ENCODE peak calls at places on chromosomes 7 and 10, in eight cellular contexts. T is OCI-LY7, E is glutamatergic neuron, K is IMR-90, S is psoas muscle, A is fibroblast of lung, B is GM20000, W is HFF-Myc. I is an unnamed sample.

GRCh38 chr10:114686013-114686412 is 27.9 kb upstream of the ABLIM1 start:
- DNase-seq in T (no peak), E (no peak), K (no peak), S (no peak), A (no peak), B (no peak), W (no peak), I (no peak)

GRCh38 chr7:137818036-137818435 is 28.7 kb downstream of the DGKI start:
- DNase-seq in T (no peak), E (no peak), K (peak; percentile 67), S (no peak), A (peak; percentile 73), B (no peak), W (no peak), I (no peak)

GRCh38 chr10:55374060-55374459 is 573.0 kb upstream of the PCDH15 start:
- DNase-seq in T (no peak), E (no peak), K (no peak), S (no peak), A (peak; percentile 8), B (no peak), W (no peak), I (no peak)

GRCh38 chr10:132001238-132001977 is 19.7 kb upstream of the BNIP3 start:
- DNase-seq in T (no peak), E (no peak), K (peak; percentile 43), S (no peak), A (peak; percentile 43), B (no peak), W (no peak), I (no peak)

GRCh38 chr7:44633254-44634186 is 27.1 kb downstream of the OGDH start:
- DNase-seq in T (peak; percentile 76), E (no peak), K (peak; percentile 97), S (peak; percentile 73), A (peak; percentile 97), B (peak; percentile 55), W (peak; percentile 80), I (peak; percentile 73)

GRCh38 chr7:23249486-23249885 is 2.9 kb downstream of the GPNMB start:
- DNase-seq in T (no peak), E (no peak), K (no peak), S (no peak), A (no peak), B (no peak), W (no peak), I (no peak)

GRCh38 chr10:29585488-29585976 is 49.2 kb downstream of the SVIL start:
- DNase-seq in T (no peak), E (peak; percentile 65), K (peak; percentile 28), S (no peak), A (peak; percentile 39), B (no peak), W (no peak), I (no peak)

GRCh38 chr7:117612637-117613036 is 132.8 kb downstream of the CFTR start:
- DNase-seq in T (no peak), E (no peak), K (no peak), S (no peak), A (no peak), B (no peak), W (no peak), I (no peak)

GRCh38 chr10:47383254-47384147 is 592 bp downstream of the ZNF488 start:
- DNase-seq in T (peak; percentile 25), E (no peak), K (no peak), S (no peak), A (no peak), B (no peak), W (no peak), I (no peak)

GRCh38 chr10:69467928-69468770 is 16.9 kb downstream of the TSPAN15 start:
- DNase-seq in T (no peak), E (no peak), K (no peak), S (no peak), A (no peak), B (no peak), W (no peak), I (no peak)

GRCh38 chr10:123885406-123886164 is 6.0 kb downstream of the CPXM2 start:
- DNase-seq in T (no peak), E (no peak), K (no peak), S (peak; percentile 44), A (no peak), B (no peak), W (no peak), I (no peak)

GRCh38 chr10:47022311-47023131 is 111.3 kb downstream of the PTPN20 start:
- DNase-seq in T (no peak), E (no peak), K (no peak), S (peak; percentile 43), A (no peak), B (no peak), W (no peak), I (no peak)

GRCh38 chr7:137950967-137951366 is 50.9 kb downstream of the CREB3L2 start:
- DNase-seq in T (no peak), E (no peak), K (no peak), S (no peak), A (no peak), B (no peak), W (no peak), I (no peak)

GRCh38 chr10:130470286-130470685 is 334.1 kb downstream of the GLRX3 start:
- DNase-seq in T (no peak), E (no peak), K (no peak), S (no peak), A (no peak), B (no peak), W (no peak), I (no peak)

GRCh38 chr10:59234814-59235429 is 58.5 kb downstream of the PHYHIPL start:
- DNase-seq in T (peak; percentile 16), E (no peak), K (peak; percentile 58), S (no peak), A (peak; percentile 45), B (no peak), W (peak; percentile 27), I (no peak)

GRCh38 chr10:80699602-80700039 is 161.9 kb downstream of the SH2D4B start:
- DNase-seq in T (peak; percentile 59), E (peak; percentile 96), K (peak; percentile 50), S (peak; percentile 78), A (peak; percentile 37), B (peak; percentile 71), W (peak; percentile 24), I (peak; percentile 81)

GRCh38 chr7:80520199-80520598 is 8.3 kb upstream of the GNAT3 start:
- DNase-seq in T (no peak), E (no peak), K (peak; percentile 21), S (no peak), A (no peak), B (no peak), W (no peak), I (no peak)

GRCh38 chr7:681551-682307 is 44.8 kb upstream of the DNAAF5 start:
- DNase-seq in T (no peak), E (no peak), K (no peak), S (no peak), A (no peak), B (no peak), W (no peak), I (no peak)

GRCh38 chr7:33237034-33237433 is 107.7 kb downstream of the BBS9 start:
- DNase-seq in T (no peak), E (no peak), K (peak; percentile 6), S (no peak), A (no peak), B (no peak), W (no peak), I (no peak)

GRCh38 chr7:93949468-93949867 is 27.9 kb downstream of the GNG11 start:
- DNase-seq in T (no peak), E (no peak), K (peak; percentile 90), S (no peak), A (peak; percentile 91), B (no peak), W (no peak), I (no peak)

GRCh38 chr10:87094373-87095240 is at the start of the genes GLUD1 and SHLD2:
- DNase-seq in T (peak; percentile 94), E (peak; percentile 92), K (peak; percentile 84), S (peak; percentile 93), A (peak; percentile 88), B (peak; percentile 97), W (no peak), I (peak; percentile 92)

GRCh38 chr10:81920213-81920829 is 45.3 kb downstream of the NRG3 start:
- DNase-seq in T (peak; percentile 16), E (peak; percentile 34), K (no peak), S (no peak), A (no peak), B (peak; percentile 22), W (no peak), I (peak; percentile 21)

GRCh38 chr10:3763035-3763456 is 22.0 kb downstream of the KLF6 start:
- DNase-seq in T (no peak), E (no peak), K (peak; percentile 59), S (no peak), A (peak; percentile 81), B (no peak), W (no peak), I (no peak)

GRCh38 chr7:96826089-96826488 is 116.4 kb upstream of the SEM1 start:
- DNase-seq in T (no peak), E (no peak), K (no peak), S (no peak), A (no peak), B (no peak), W (no peak), I (no peak)
- TF ChIP-seq CTCF in T (no peak), E (no peak), K (no peak), S (no peak), A (no peak), B (no peak), W (no peak), I (no peak)

DNA sequence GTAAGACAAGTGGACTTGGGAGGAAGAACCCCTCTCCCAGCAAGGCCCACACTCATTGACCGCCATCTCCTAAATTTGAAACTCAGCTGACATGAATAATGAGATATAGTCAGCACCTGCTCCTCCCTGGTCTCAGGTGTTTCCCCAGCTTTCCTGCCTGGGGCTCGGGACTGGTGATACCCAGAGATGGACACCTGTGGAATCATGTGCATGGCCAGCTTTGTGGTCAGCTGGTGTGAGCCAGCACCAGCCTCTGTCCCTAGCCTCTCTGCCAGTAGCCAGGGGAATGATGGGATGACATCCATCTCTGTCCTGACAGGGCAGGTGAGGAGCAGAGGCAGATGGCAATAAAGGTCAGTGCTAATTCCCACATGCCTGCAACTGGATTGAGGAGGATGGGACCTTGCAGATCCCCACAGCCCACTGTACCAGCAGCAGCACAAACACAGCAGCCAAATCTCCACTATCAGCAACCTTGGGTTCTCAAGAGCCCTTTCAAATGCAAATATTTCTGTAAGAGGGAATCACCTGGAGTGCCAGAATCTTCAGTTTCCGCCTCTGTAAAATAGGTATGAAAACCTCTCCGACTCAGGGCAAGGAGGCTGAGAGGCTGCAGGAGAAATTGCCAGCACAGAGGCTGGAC is 329.2 kb upstream of the ZMIZ1 start:
- DNase-seq in T (no peak), E (no peak), K (no peak), S (no peak), A (no peak), B (no peak), W (no peak), I (no peak)
- TF ChIP-seq CTCF in T (no peak), E (no peak), K (no peak), S (no peak), A (no peak), B (no peak), W (no peak), I (no peak)

GRCh38 chr10:77685494-77685893 is 47.9 kb upstream of the KCNMA1 start:
- DNase-seq in T (no peak), E (no peak), K (no peak), S (no peak), A (no peak), B (no peak), W (no peak), I (no peak)
- TF ChIP-seq CTCF in T (no peak), E (no peak), K (no peak), S (no peak), A (no peak), B (no peak), W (no peak), I (no peak)

GRCh38 chr10:100364735-100365391 is 17.8 kb downstream of the SCD start:
- DNase-seq in T (no peak), E (peak; percentile 39), K (peak; percentile 60), S (peak; percentile 66), A (peak; percentile 87), B (no peak), W (peak; percentile 89), I (no peak)
- TF ChIP-seq CTCF in T (no peak), E (no peak), K (no peak), S (no peak), A (no peak), B (no peak), W (no peak), I (no peak)